ENCODE peak calls at places on chromosomes 11 and 22, in nine cellular contexts. One of them, this sample, is unnamed.

GRCh38 chr22:39664485-39665200 is 94.1 kb downstream of the CACNA1I start:
- DNase-seq in right lobe of liver: no peak
- DNase-seq in stimulated activated CD4-positive, alpha-beta T cell treated with anti-CD3 and anti-CD28 coated beads, Interleukin-12 subunit alpha, Interleukin-12 subunit beta, amount 100 ng/mL, for 4 hours: peak
- DNase-seq in GOT3: no peak
- DNase-seq in H7: peak
- DNase-seq in NCI-H2081 treated with DMSO at 0.1 percent for 48 hours: no peak
- DNase-seq in foreskin fibroblast: no peak
- DNase-seq in putamen: no peak
- DNase-seq in NCI-H774: peak
- DNase-seq in this sample: no peak

GRCh38 chr22:44144046-44144569 is 36.6 kb upstream of the PARVG start:
- DNase-seq in NCI-H774: no peak
- DNase-seq in right lobe of liver: no peak
- DNase-seq in stimulated activated CD4-positive, alpha-beta T cell treated with anti-CD3 and anti-CD28 coated beads, Interleukin-12 subunit alpha, Interleukin-12 subunit beta, amount 100 ng/mL, for 4 hours: no peak
- DNase-seq in GOT3: no peak
- DNase-seq in foreskin fibroblast: no peak
- DNase-seq in putamen: no peak
- DNase-seq in H7: no peak
- DNase-seq in NCI-H2081 treated with DMSO at 0.1 percent for 48 hours: no peak
- DNase-seq in this sample: no peak

GRCh38 chr22:29338398-29338797 is 22.9 kb upstream of the RASL10A start:
- DNase-seq in putamen: peak
- DNase-seq in NCI-H774: no peak
- DNase-seq in GOT3: no peak
- DNase-seq in foreskin fibroblast: no peak
- DNase-seq in H7: no peak
- DNase-seq in NCI-H2081 treated with DMSO at 0.1 percent for 48 hours: no peak
- DNase-seq in stimulated activated CD4-positive, alpha-beta T cell treated with anti-CD3 and anti-CD28 coated beads, Interleukin-12 subunit alpha, Interleukin-12 subunit beta, amount 100 ng/mL, for 4 hours: no peak
- DNase-seq in right lobe of liver: no peak
- DNase-seq in this sample: no peak

GRCh38 chr22:37225481-37225880 is 13.2 kb upstream of the SSTR3 start:
- DNase-seq in stimulated activated CD4-positive, alpha-beta T cell treated with anti-CD3 and anti-CD28 coated beads, Interleukin-12 subunit alpha, Interleukin-12 subunit beta, amount 100 ng/mL, for 4 hours: no peak
- DNase-seq in GOT3: no peak
- DNase-seq in NCI-H774: no peak
- DNase-seq in right lobe of liver: no peak
- DNase-seq in NCI-H2081 treated with DMSO at 0.1 percent for 48 hours: no peak
- DNase-seq in H7: peak
- DNase-seq in foreskin fibroblast: no peak
- DNase-seq in putamen: no peak
- DNase-seq in this sample: no peak

GRCh38 chr11:6203327-6203726 is 2.0 kb upstream of the C11orf42 start:
- DNase-seq in right lobe of liver: no peak
- DNase-seq in foreskin fibroblast: no peak
- DNase-seq in NCI-H2081 treated with DMSO at 0.1 percent for 48 hours: no peak
- DNase-seq in putamen: no peak
- DNase-seq in GOT3: no peak
- DNase-seq in NCI-H774: no peak
- DNase-seq in stimulated activated CD4-positive, alpha-beta T cell treated with anti-CD3 and anti-CD28 coated beads, Interleukin-12 subunit alpha, Interleukin-12 subunit beta, amount 100 ng/mL, for 4 hours: no peak
- DNase-seq in H7: no peak
- DNase-seq in this sample: no peak

GRCh38 chr22:46764779-46765485 is 2.5 kb downstream of the TBC1D22A start:
- DNase-seq in right lobe of liver: no peak
- DNase-seq in foreskin fibroblast: no peak
- DNase-seq in GOT3: no peak
- DNase-seq in NCI-H2081 treated with DMSO at 0.1 percent for 48 hours: no peak
- DNase-seq in stimulated activated CD4-positive, alpha-beta T cell treated with anti-CD3 and anti-CD28 coated beads, Interleukin-12 subunit alpha, Interleukin-12 subunit beta, amount 100 ng/mL, for 4 hours: no peak
- DNase-seq in NCI-H774: no peak
- DNase-seq in H7: no peak
- DNase-seq in putamen: no peak
- DNase-seq in this sample: peak

GRCh38 chr11:9748361-9748970 is 84.6 kb downstream of the SWAP70 start:
- DNase-seq in foreskin fibroblast: peak
- DNase-seq in H7: peak
- DNase-seq in NCI-H2081 treated with DMSO at 0.1 percent for 48 hours: peak
- DNase-seq in NCI-H774: no peak
- DNase-seq in putamen: peak
- DNase-seq in right lobe of liver: peak
- DNase-seq in stimulated activated CD4-positive, alpha-beta T cell treated with anti-CD3 and anti-CD28 coated beads, Interleukin-12 subunit alpha, Interleukin-12 subunit beta, amount 100 ng/mL, for 4 hours: peak
- DNase-seq in GOT3: no peak
- DNase-seq in this sample: peak

GRCh38 chr11:22491826-22492225 is 133.8 kb downstream of the FANCF start:
- DNase-seq in NCI-H2081 treated with DMSO at 0.1 percent for 48 hours: no peak
- DNase-seq in NCI-H774: peak
- DNase-seq in foreskin fibroblast: no peak
- DNase-seq in putamen: peak
- DNase-seq in stimulated activated CD4-positive, alpha-beta T cell treated with anti-CD3 and anti-CD28 coated beads, Interleukin-12 subunit alpha, Interleukin-12 subunit beta, amount 100 ng/mL, for 4 hours: no peak
- DNase-seq in right lobe of liver: no peak
- DNase-seq in GOT3: no peak
- DNase-seq in H7: peak
- DNase-seq in this sample: no peak

GRCh38 chr11:13776134-13776815 is 107.8 kb downstream of the FAR1 start:
- DNase-seq in NCI-H774: no peak
- DNase-seq in H7: no peak
- DNase-seq in stimulated activated CD4-positive, alpha-beta T cell treated with anti-CD3 and anti-CD28 coated beads, Interleukin-12 subunit alpha, Interleukin-12 subunit beta, amount 100 ng/mL, for 4 hours: no peak
- DNase-seq in putamen: no peak
- DNase-seq in GOT3: no peak
- DNase-seq in foreskin fibroblast: peak
- DNase-seq in right lobe of liver: no peak
- DNase-seq in NCI-H2081 treated with DMSO at 0.1 percent for 48 hours: no peak
- DNase-seq in this sample: no peak

GRCh38 chr11:17352925-17353227 is 1.3 kb downstream of the NCR3LG1 start:
- DNase-seq in putamen: peak
- DNase-seq in GOT3: no peak
- DNase-seq in NCI-H2081 treated with DMSO at 0.1 percent for 48 hours: no peak
- DNase-seq in stimulated activated CD4-positive, alpha-beta T cell treated with anti-CD3 and anti-CD28 coated beads, Interleukin-12 subunit alpha, Interleukin-12 subunit beta, amount 100 ng/mL, for 4 hours: peak
- DNase-seq in right lobe of liver: no peak
- DNase-seq in NCI-H774: peak
- DNase-seq in foreskin fibroblast: peak
- DNase-seq in H7: peak
- DNase-seq in this sample: peak

GRCh38 chr11:2933376-2934056 is 4.3 kb upstream of the PHLDA2 start:
- DNase-seq in putamen: no peak
- DNase-seq in H7: peak
- DNase-seq in stimulated activated CD4-positive, alpha-beta T cell treated with anti-CD3 and anti-CD28 coated beads, Interleukin-12 subunit alpha, Interleukin-12 subunit beta, amount 100 ng/mL, for 4 hours: no peak
- DNase-seq in GOT3: no peak
- DNase-seq in NCI-H2081 treated with DMSO at 0.1 percent for 48 hours: no peak
- DNase-seq in NCI-H774: no peak
- DNase-seq in foreskin fibroblast: peak
- DNase-seq in right lobe of liver: peak
- DNase-seq in this sample: peak

GRCh38 chr11:45810431-45811108 is 5.6 kb downstream of the SLC35C1 start:
- DNase-seq in GOT3: no peak
- DNase-seq in NCI-H774: no peak
- DNase-seq in stimulated activated CD4-positive, alpha-beta T cell treated with anti-CD3 and anti-CD28 coated beads, Interleukin-12 subunit alpha, Interleukin-12 subunit beta, amount 100 ng/mL, for 4 hours: no peak
- DNase-seq in H7: no peak
- DNase-seq in foreskin fibroblast: no peak
- DNase-seq in right lobe of liver: no peak
- DNase-seq in putamen: no peak
- DNase-seq in NCI-H2081 treated with DMSO at 0.1 percent for 48 hours: no peak
- DNase-seq in this sample: no peak

GRCh38 chr11:75524576-75525432 is 937 bp downstream of the GDPD5 start:
- DNase-seq in H7: peak
- DNase-seq in right lobe of liver: no peak
- DNase-seq in NCI-H774: no peak
- DNase-seq in NCI-H2081 treated with DMSO at 0.1 percent for 48 hours: no peak
- DNase-seq in stimulated activated CD4-positive, alpha-beta T cell treated with anti-CD3 and anti-CD28 coated beads, Interleukin-12 subunit alpha, Interleukin-12 subunit beta, amount 100 ng/mL, for 4 hours: peak
- DNase-seq in foreskin fibroblast: no peak
- DNase-seq in GOT3: no peak
- DNase-seq in putamen: no peak
- DNase-seq in this sample: peak

GRCh38 chr11:33775832-33776231 is 1.5 kb upstream of the FBXO3 start:
- DNase-seq in H7: no peak
- DNase-seq in putamen: no peak
- DNase-seq in foreskin fibroblast: no peak
- DNase-seq in GOT3: no peak
- DNase-seq in right lobe of liver: no peak
- DNase-seq in stimulated activated CD4-positive, alpha-beta T cell treated with anti-CD3 and anti-CD28 coated beads, Interleukin-12 subunit alpha, Interleukin-12 subunit beta, amount 100 ng/mL, for 4 hours: no peak
- DNase-seq in NCI-H774: no peak
- DNase-seq in NCI-H2081 treated with DMSO at 0.1 percent for 48 hours: no peak
- DNase-seq in this sample: no peak

GRCh38 chr11:42013656-42014201 is 554.3 kb upstream of the LRRC4C start:
- DNase-seq in NCI-H2081 treated with DMSO at 0.1 percent for 48 hours: no peak
- DNase-seq in H7: no peak
- DNase-seq in putamen: no peak
- DNase-seq in right lobe of liver: no peak
- DNase-seq in GOT3: no peak
- DNase-seq in foreskin fibroblast: no peak
- DNase-seq in NCI-H774: no peak
- DNase-seq in stimulated activated CD4-positive, alpha-beta T cell treated with anti-CD3 and anti-CD28 coated beads, Interleukin-12 subunit alpha, Interleukin-12 subunit beta, amount 100 ng/mL, for 4 hours: no peak
- DNase-seq in this sample: no peak

This sample was measured in pancreas.